ENCODE peak calls at places on chromosome 1, in six cellular contexts. One of them, this sample, is unnamed.

GRCh38 chr1:94063379-94063778 is 57.6 kb downstream of the ABCA4 start:
- DNase-seq in A549: no peak
- DNase-seq in HepG2: peak
- DNase-seq in K562: no peak
- DNase-seq in GM12878: no peak
- DNase-seq in endothelial cell of umbilical vein: peak
- DNase-seq in this sample: peak

GRCh38 chr1:53577141-53578100 is 118.2 kb downstream of the DMRTB1 start:
- DNase-seq in A549: no peak
- DNase-seq in HepG2: no peak
- DNase-seq in K562: no peak
- DNase-seq in GM12878: no peak
- DNase-seq in endothelial cell of umbilical vein: no peak
- DNase-seq in this sample: no peak

GRCh38 chr1:232303221-232303620 is 326.7 kb downstream of the SIPA1L2 start:
- DNase-seq in A549: no peak
- DNase-seq in HepG2: no peak
- DNase-seq in K562: no peak
- DNase-seq in GM12878: no peak
- DNase-seq in endothelial cell of umbilical vein: no peak
- DNase-seq in this sample: no peak

GRCh38 chr1:169886931-169887330 is 6.8 kb downstream of the SCYL3 start:
- DNase-seq in A549: no peak
- DNase-seq in HepG2: no peak
- DNase-seq in K562: no peak
- DNase-seq in GM12878: no peak
- DNase-seq in endothelial cell of umbilical vein: no peak
- DNase-seq in this sample: no peak

GRCh38 chr1:6987940-6988339 is 202.7 kb downstream of the CAMTA1 start:
- DNase-seq in A549: no peak
- DNase-seq in HepG2: no peak
- DNase-seq in K562: no peak
- DNase-seq in GM12878: no peak
- DNase-seq in endothelial cell of umbilical vein: no peak
- DNase-seq in this sample: no peak

GRCh38 chr1:38052750-38053415 is 6.3 kb upstream of the POU3F1 start:
- DNase-seq in A549: no peak
- DNase-seq in HepG2: no peak
- DNase-seq in K562: peak
- DNase-seq in GM12878: peak
- DNase-seq in endothelial cell of umbilical vein: no peak
- DNase-seq in this sample: peak

GRCh38 chr1:167611983-167612382 is 18.0 kb upstream of the RCSD1 start:
- DNase-seq in A549: no peak
- DNase-seq in HepG2: no peak
- DNase-seq in K562: no peak
- DNase-seq in GM12878: no peak
- DNase-seq in endothelial cell of umbilical vein: no peak
- DNase-seq in this sample: no peak

GRCh38 chr1:86335906-86336305 is 60.2 kb downstream of the ODF2L start:
- DNase-seq in A549: no peak
- DNase-seq in HepG2: no peak
- DNase-seq in K562: no peak
- DNase-seq in GM12878: no peak
- DNase-seq in endothelial cell of umbilical vein: no peak
- DNase-seq in this sample: no peak

GRCh38 chr1:160810486-160810885 is 14.5 kb downstream of the LY9 start:
- DNase-seq in A549: no peak
- DNase-seq in HepG2: no peak
- DNase-seq in K562: no peak
- DNase-seq in GM12878: no peak
- DNase-seq in endothelial cell of umbilical vein: no peak
- DNase-seq in this sample: no peak

GRCh38 chr1:57172040-57172439 is 206.2 kb upstream of the C8B start:
- DNase-seq in A549: no peak
- DNase-seq in HepG2: no peak
- DNase-seq in K562: no peak
- DNase-seq in GM12878: no peak
- DNase-seq in endothelial cell of umbilical vein: no peak
- DNase-seq in this sample: no peak

GRCh38 chr1:160168609-160169369 is 17.4 kb downstream of the ATP1A4 start:
- DNase-seq in A549: no peak
- DNase-seq in HepG2: no peak
- DNase-seq in K562: no peak
- DNase-seq in GM12878: no peak
- DNase-seq in endothelial cell of umbilical vein: no peak
- DNase-seq in this sample: peak

GRCh38 chr1:54705153-54705552 is 10.5 kb upstream of the TTC4 start:
- DNase-seq in A549: no peak
- DNase-seq in HepG2: no peak
- DNase-seq in K562: no peak
- DNase-seq in GM12878: no peak
- DNase-seq in endothelial cell of umbilical vein: no peak
- DNase-seq in this sample: peak

GRCh38 chr1:54709547-54710292 is 5.9 kb upstream of the TTC4 start:
- DNase-seq in A549: no peak
- DNase-seq in HepG2: no peak
- DNase-seq in K562: no peak
- DNase-seq in GM12878: no peak
- DNase-seq in endothelial cell of umbilical vein: no peak
- DNase-seq in this sample: no peak

GRCh38 chr1:54703471-54703870 is 12.2 kb upstream of the TTC4 start:
- DNase-seq in A549: no peak
- DNase-seq in HepG2: no peak
- DNase-seq in K562: no peak
- DNase-seq in GM12878: no peak
- DNase-seq in endothelial cell of umbilical vein: no peak
- DNase-seq in this sample: no peak

GRCh38 chr1:54708385-54708784 is 7.3 kb upstream of the TTC4 start:
- DNase-seq in A549: no peak
- DNase-seq in HepG2: no peak
- DNase-seq in K562: no peak
- DNase-seq in GM12878: no peak
- DNase-seq in endothelial cell of umbilical vein: no peak
- DNase-seq in this sample: no peak

GRCh38 chr1:54706419-54706818 is 9.2 kb upstream of the TTC4 start:
- DNase-seq in A549: no peak
- DNase-seq in HepG2: no peak
- DNase-seq in K562: no peak
- DNase-seq in GM12878: no peak
- DNase-seq in endothelial cell of umbilical vein: no peak
- DNase-seq in this sample: no peak
- TF ChIP-seq MYC in A549: no peak
- TF ChIP-seq MYC in HepG2: no peak
- TF ChIP-seq MYC in K562: no peak
- TF ChIP-seq MYC in GM12878: no peak
- TF ChIP-seq MYC in endothelial cell of umbilical vein: no peak
- TF ChIP-seq MYC in this sample: no peak

DNA sequence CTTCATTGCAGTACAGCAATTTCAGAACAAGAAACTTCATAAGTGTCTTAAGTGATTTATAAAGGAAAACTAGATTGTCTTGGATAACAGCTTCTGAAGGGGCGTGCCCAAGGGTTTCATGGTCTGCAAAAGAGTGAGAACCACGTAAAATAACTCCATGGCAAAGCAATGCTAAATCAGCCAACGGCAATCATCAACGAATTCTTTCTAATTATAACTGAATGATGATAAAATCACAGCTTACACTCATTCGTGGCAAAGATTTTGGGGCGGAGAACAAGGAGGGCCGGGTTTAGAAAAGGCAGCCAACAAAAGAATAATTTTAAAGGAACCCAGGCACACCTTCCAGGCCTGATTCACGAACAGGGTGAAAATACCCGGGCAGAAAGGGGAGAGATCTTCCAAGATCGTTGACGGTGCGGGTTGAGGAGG is 54.0 kb upstream of the ASPM start:
- DNase-seq in A549: no peak
- DNase-seq in HepG2: no peak
- DNase-seq in K562: no peak
- DNase-seq in GM12878: no peak
- DNase-seq in endothelial cell of umbilical vein: peak
- DNase-seq in this sample: peak
- TF ChIP-seq MYC in A549: no peak
- TF ChIP-seq MYC in HepG2: no peak
- TF ChIP-seq MYC in K562: no peak
- TF ChIP-seq MYC in GM12878: no peak
- TF ChIP-seq MYC in endothelial cell of umbilical vein: no peak
- TF ChIP-seq MYC in this sample: no peak

DNA sequence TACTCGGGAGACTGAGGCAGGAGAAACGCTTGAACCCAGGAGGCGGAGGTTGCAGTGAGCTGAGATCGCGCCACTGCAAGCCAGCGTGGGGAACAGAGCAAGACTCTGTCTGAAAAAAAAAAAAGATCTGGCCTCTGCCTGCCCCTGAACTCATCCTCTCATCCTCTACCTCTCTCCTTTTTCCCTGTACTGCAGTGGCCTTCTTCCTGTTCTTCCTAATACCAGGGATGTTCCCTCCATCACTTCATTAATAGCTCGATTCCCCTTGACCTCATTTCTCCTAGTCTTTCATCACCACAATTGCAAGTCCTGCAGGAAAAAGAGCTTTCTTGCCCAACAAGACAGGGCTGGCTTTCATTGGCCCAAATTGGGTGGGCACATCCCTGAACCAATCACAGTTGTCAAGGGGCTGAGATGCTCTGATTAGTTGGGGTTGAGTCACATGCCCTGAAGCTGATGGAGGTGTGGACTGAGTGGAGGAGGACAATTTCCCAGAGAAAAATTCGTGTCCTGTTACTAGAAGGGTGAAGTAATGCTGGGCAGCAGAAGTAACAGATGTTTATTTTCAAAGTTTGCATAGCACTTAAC is 86.8 kb upstream of the PUM1 start:
- DNase-seq in A549: no peak
- DNase-seq in HepG2: peak
- DNase-seq in K562: no peak
- DNase-seq in GM12878: no peak
- DNase-seq in endothelial cell of umbilical vein: peak
- DNase-seq in this sample: peak
- TF ChIP-seq MYC in A549: no peak
- TF ChIP-seq MYC in HepG2: no peak
- TF ChIP-seq MYC in K562: no peak
- TF ChIP-seq MYC in GM12878: no peak
- TF ChIP-seq MYC in endothelial cell of umbilical vein: no peak
- TF ChIP-seq MYC in this sample: no peak

GRCh38 chr1:177902151-177902765 is 67.6 kb downstream of the SEC16B start:
- DNase-seq in A549: no peak
- DNase-seq in HepG2: no peak
- DNase-seq in K562: no peak
- DNase-seq in GM12878: no peak
- DNase-seq in endothelial cell of umbilical vein: no peak
- DNase-seq in this sample: no peak
- TF ChIP-seq MYC in A549: no peak
- TF ChIP-seq MYC in HepG2: no peak
- TF ChIP-seq MYC in K562: no peak
- TF ChIP-seq MYC in GM12878: no peak
- TF ChIP-seq MYC in endothelial cell of umbilical vein: no peak
- TF ChIP-seq MYC in this sample: no peak

GRCh38 chr1:158371188-158371953 is 17.7 kb downstream of the CD1E start:
- DNase-seq in A549: no peak
- DNase-seq in HepG2: no peak
- DNase-seq in K562: no peak
- DNase-seq in GM12878: peak
- DNase-seq in endothelial cell of umbilical vein: no peak
- DNase-seq in this sample: no peak
- TF ChIP-seq MYC in A549: no peak
- TF ChIP-seq MYC in HepG2: no peak
- TF ChIP-seq MYC in K562: no peak
- TF ChIP-seq MYC in GM12878: no peak
- TF ChIP-seq MYC in endothelial cell of umbilical vein: no peak
- TF ChIP-seq MYC in this sample: no peak

This sample was measured in NB4.